ENCODE peak calls at places on chromosomes 12 and 14, in ten cellular contexts. One of them, this sample, is unnamed.

GRCh38 chr12:111759276-111759675 is 7.5 kb upstream of the ALDH2 start:
- DNase-seq in posterior cingulate gyrus: no peak
- DNase-seq in fibroblast of the aortic adventitia: no peak
- DNase-seq in HuH-7.5: no peak
- DNase-seq in activated T-cell treated with anti-CD3 and anti-CD28 coated beads, Interleukin-2, amount 50 U/mL, for 1 hour: no peak
- DNase-seq in dermis blood vessel endothelial cell: no peak
- DNase-seq in HFFc6: no peak
- DNase-seq in kidney: no peak
- DNase-seq in NT2/D1: no peak
- DNase-seq in AG09309: no peak
- DNase-seq in this sample: no peak

GRCh38 chr12:112535017-112535416 is 116.3 kb downstream of the PTPN11 start:
- DNase-seq in fibroblast of the aortic adventitia: no peak
- DNase-seq in posterior cingulate gyrus: no peak
- DNase-seq in AG09309: no peak
- DNase-seq in NT2/D1: no peak
- DNase-seq in dermis blood vessel endothelial cell: no peak
- DNase-seq in kidney: no peak
- DNase-seq in activated T-cell treated with anti-CD3 and anti-CD28 coated beads, Interleukin-2, amount 50 U/mL, for 1 hour: no peak
- DNase-seq in HFFc6: no peak
- DNase-seq in HuH-7.5: no peak
- DNase-seq in this sample: no peak

GRCh38 chr12:50166776-50167025 is 468 bp downstream of the CERS5 start:
- DNase-seq in activated T-cell treated with anti-CD3 and anti-CD28 coated beads, Interleukin-2, amount 50 U/mL, for 1 hour: no peak
- DNase-seq in AG09309: no peak
- DNase-seq in HFFc6: no peak
- DNase-seq in HuH-7.5: no peak
- DNase-seq in posterior cingulate gyrus: no peak
- DNase-seq in fibroblast of the aortic adventitia: no peak
- DNase-seq in kidney: no peak
- DNase-seq in dermis blood vessel endothelial cell: no peak
- DNase-seq in NT2/D1: no peak
- DNase-seq in this sample: peak; percentile 83

GRCh38 chr12:113950873-113951272 is 15.3 kb downstream of the RBM19 start:
- DNase-seq in NT2/D1: no peak
- DNase-seq in fibroblast of the aortic adventitia: no peak
- DNase-seq in AG09309: no peak
- DNase-seq in dermis blood vessel endothelial cell: no peak
- DNase-seq in HuH-7.5: no peak
- DNase-seq in posterior cingulate gyrus: no peak
- DNase-seq in activated T-cell treated with anti-CD3 and anti-CD28 coated beads, Interleukin-2, amount 50 U/mL, for 1 hour: no peak
- DNase-seq in kidney: no peak
- DNase-seq in HFFc6: no peak
- DNase-seq in this sample: no peak

GRCh38 chr14:25375639-25376038 is 325.7 kb upstream of the STXBP6 start:
- DNase-seq in posterior cingulate gyrus: no peak
- DNase-seq in HFFc6: no peak
- DNase-seq in fibroblast of the aortic adventitia: no peak
- DNase-seq in activated T-cell treated with anti-CD3 and anti-CD28 coated beads, Interleukin-2, amount 50 U/mL, for 1 hour: no peak
- DNase-seq in NT2/D1: no peak
- DNase-seq in AG09309: no peak
- DNase-seq in kidney: no peak
- DNase-seq in HuH-7.5: no peak
- DNase-seq in dermis blood vessel endothelial cell: no peak
- DNase-seq in this sample: no peak

GRCh38 chr12:88556213-88556612 is 24.1 kb downstream of the KITLG start:
- DNase-seq in kidney: no peak
- DNase-seq in dermis blood vessel endothelial cell: peak; percentile 22
- DNase-seq in NT2/D1: no peak
- DNase-seq in activated T-cell treated with anti-CD3 and anti-CD28 coated beads, Interleukin-2, amount 50 U/mL, for 1 hour: no peak
- DNase-seq in fibroblast of the aortic adventitia: no peak
- DNase-seq in HuH-7.5: no peak
- DNase-seq in posterior cingulate gyrus: no peak
- DNase-seq in HFFc6: no peak
- DNase-seq in AG09309: no peak
- DNase-seq in this sample: no peak

GRCh38 chr14:53723221-53723620 is 233.4 kb downstream of the BMP4 start:
- DNase-seq in HFFc6: no peak
- DNase-seq in HuH-7.5: no peak
- DNase-seq in kidney: no peak
- DNase-seq in dermis blood vessel endothelial cell: no peak
- DNase-seq in NT2/D1: no peak
- DNase-seq in AG09309: no peak
- DNase-seq in fibroblast of the aortic adventitia: no peak
- DNase-seq in activated T-cell treated with anti-CD3 and anti-CD28 coated beads, Interleukin-2, amount 50 U/mL, for 1 hour: no peak
- DNase-seq in posterior cingulate gyrus: no peak
- DNase-seq in this sample: no peak

GRCh38 chr12:76804435-76804976 is 40.6 kb downstream of the ZDHHC17 start:
- DNase-seq in HFFc6: no peak
- DNase-seq in posterior cingulate gyrus: no peak
- DNase-seq in HuH-7.5: no peak
- DNase-seq in kidney: no peak
- DNase-seq in AG09309: no peak
- DNase-seq in activated T-cell treated with anti-CD3 and anti-CD28 coated beads, Interleukin-2, amount 50 U/mL, for 1 hour: no peak
- DNase-seq in fibroblast of the aortic adventitia: no peak
- DNase-seq in NT2/D1: no peak
- DNase-seq in dermis blood vessel endothelial cell: no peak
- DNase-seq in this sample: no peak

GRCh38 chr12:123242083-123242904 is 9.1 kb downstream of the MTRFR start:
- DNase-seq in HuH-7.5: no peak
- DNase-seq in dermis blood vessel endothelial cell: peak; percentile 56
- DNase-seq in kidney: no peak
- DNase-seq in posterior cingulate gyrus: no peak
- DNase-seq in fibroblast of the aortic adventitia: peak; percentile 17
- DNase-seq in activated T-cell treated with anti-CD3 and anti-CD28 coated beads, Interleukin-2, amount 50 U/mL, for 1 hour: no peak
- DNase-seq in AG09309: no peak
- DNase-seq in NT2/D1: no peak
- DNase-seq in HFFc6: no peak
- DNase-seq in this sample: no peak

GRCh38 chr14:92625213-92625612 is 111.6 kb downstream of the RIN3 start:
- DNase-seq in NT2/D1: no peak
- DNase-seq in kidney: no peak
- DNase-seq in AG09309: peak; percentile 93
- DNase-seq in posterior cingulate gyrus: no peak
- DNase-seq in HFFc6: peak; percentile 94
- DNase-seq in activated T-cell treated with anti-CD3 and anti-CD28 coated beads, Interleukin-2, amount 50 U/mL, for 1 hour: no peak
- DNase-seq in fibroblast of the aortic adventitia: peak; percentile 95
- DNase-seq in dermis blood vessel endothelial cell: no peak
- DNase-seq in HuH-7.5: no peak
- DNase-seq in this sample: no peak

GRCh38 chr12:121536058-121536928 is 44.5 kb downstream of the KDM2B start:
- DNase-seq in HuH-7.5: peak; percentile 44
- DNase-seq in posterior cingulate gyrus: peak; percentile 59
- DNase-seq in kidney: peak; percentile 94
- DNase-seq in NT2/D1: peak; percentile 79
- DNase-seq in fibroblast of the aortic adventitia: peak; percentile 83
- DNase-seq in AG09309: peak; percentile 46
- DNase-seq in HFFc6: peak; percentile 83
- DNase-seq in dermis blood vessel endothelial cell: peak; percentile 80
- DNase-seq in activated T-cell treated with anti-CD3 and anti-CD28 coated beads, Interleukin-2, amount 50 U/mL, for 1 hour: peak; percentile 71
- DNase-seq in this sample: peak; percentile 88

GRCh38 chr14:68627868-68628604 is 164.8 kb downstream of the ZFP36L1 start:
- DNase-seq in AG09309: no peak
- DNase-seq in kidney: peak; percentile 82
- DNase-seq in HFFc6: no peak
- DNase-seq in NT2/D1: peak; percentile 18
- DNase-seq in activated T-cell treated with anti-CD3 and anti-CD28 coated beads, Interleukin-2, amount 50 U/mL, for 1 hour: peak; percentile 67
- DNase-seq in HuH-7.5: peak; percentile 84
- DNase-seq in posterior cingulate gyrus: peak; percentile 87
- DNase-seq in dermis blood vessel endothelial cell: no peak
- DNase-seq in fibroblast of the aortic adventitia: no peak
- DNase-seq in this sample: peak; percentile 86

GRCh38 chr14:69131176-69131575 is 21.7 kb downstream of the DCAF5 start:
- DNase-seq in fibroblast of the aortic adventitia: no peak
- DNase-seq in NT2/D1: no peak
- DNase-seq in HFFc6: no peak
- DNase-seq in dermis blood vessel endothelial cell: no peak
- DNase-seq in AG09309: no peak
- DNase-seq in activated T-cell treated with anti-CD3 and anti-CD28 coated beads, Interleukin-2, amount 50 U/mL, for 1 hour: no peak
- DNase-seq in HuH-7.5: no peak
- DNase-seq in posterior cingulate gyrus: no peak
- DNase-seq in kidney: no peak
- DNase-seq in this sample: no peak

GRCh38 chr14:35515916-35516315 is 18.0 kb upstream of the INSM2 start:
- DNase-seq in dermis blood vessel endothelial cell: no peak
- DNase-seq in posterior cingulate gyrus: no peak
- DNase-seq in fibroblast of the aortic adventitia: no peak
- DNase-seq in kidney: no peak
- DNase-seq in AG09309: no peak
- DNase-seq in HFFc6: no peak
- DNase-seq in NT2/D1: no peak
- DNase-seq in HuH-7.5: no peak
- DNase-seq in activated T-cell treated with anti-CD3 and anti-CD28 coated beads, Interleukin-2, amount 50 U/mL, for 1 hour: no peak
- DNase-seq in this sample: no peak

GRCh38 chr14:19941668-19942067 is 11.0 kb downstream of the OR4K1 start:
- DNase-seq in HFFc6: no peak
- DNase-seq in posterior cingulate gyrus: no peak
- DNase-seq in dermis blood vessel endothelial cell: no peak
- DNase-seq in kidney: no peak
- DNase-seq in fibroblast of the aortic adventitia: no peak
- DNase-seq in NT2/D1: no peak
- DNase-seq in HuH-7.5: no peak
- DNase-seq in activated T-cell treated with anti-CD3 and anti-CD28 coated beads, Interleukin-2, amount 50 U/mL, for 1 hour: no peak
- DNase-seq in AG09309: no peak
- DNase-seq in this sample: no peak

GRCh38 chr12:132888852-132889251 is 1.4 kb upstream of the CHFR start:
- DNase-seq in kidney: peak; percentile 39
- DNase-seq in AG09309: no peak
- DNase-seq in NT2/D1: peak; percentile 76
- DNase-seq in HFFc6: no peak
- DNase-seq in HuH-7.5: no peak
- DNase-seq in fibroblast of the aortic adventitia: no peak
- DNase-seq in dermis blood vessel endothelial cell: no peak
- DNase-seq in activated T-cell treated with anti-CD3 and anti-CD28 coated beads, Interleukin-2, amount 50 U/mL, for 1 hour: no peak
- DNase-seq in posterior cingulate gyrus: no peak
- DNase-seq in this sample: no peak

GRCh38 chr12:100346660-100347059 is 10.2 kb upstream of the SLC17A8 start:
- DNase-seq in AG09309: no peak
- DNase-seq in HuH-7.5: no peak
- DNase-seq in kidney: no peak
- DNase-seq in dermis blood vessel endothelial cell: no peak
- DNase-seq in fibroblast of the aortic adventitia: no peak
- DNase-seq in posterior cingulate gyrus: no peak
- DNase-seq in HFFc6: no peak
- DNase-seq in activated T-cell treated with anti-CD3 and anti-CD28 coated beads, Interleukin-2, amount 50 U/mL, for 1 hour: no peak
- DNase-seq in NT2/D1: no peak
- DNase-seq in this sample: no peak

GRCh38 chr12:15629761-15630160 is 159.4 kb downstream of the EPS8 start:
- DNase-seq in HuH-7.5: no peak
- DNase-seq in posterior cingulate gyrus: no peak
- DNase-seq in kidney: no peak
- DNase-seq in NT2/D1: no peak
- DNase-seq in AG09309: peak; percentile 79
- DNase-seq in fibroblast of the aortic adventitia: peak; percentile 69
- DNase-seq in dermis blood vessel endothelial cell: peak; percentile 19
- DNase-seq in HFFc6: peak; percentile 50
- DNase-seq in activated T-cell treated with anti-CD3 and anti-CD28 coated beads, Interleukin-2, amount 50 U/mL, for 1 hour: no peak
- DNase-seq in this sample: no peak

GRCh38 chr12:98838282-98838681 is 193.2 kb downstream of the APAF1 start:
- DNase-seq in posterior cingulate gyrus: peak; percentile 36
- DNase-seq in NT2/D1: no peak
- DNase-seq in HFFc6: no peak
- DNase-seq in AG09309: no peak
- DNase-seq in dermis blood vessel endothelial cell: no peak
- DNase-seq in HuH-7.5: no peak
- DNase-seq in fibroblast of the aortic adventitia: peak; percentile 4
- DNase-seq in activated T-cell treated with anti-CD3 and anti-CD28 coated beads, Interleukin-2, amount 50 U/mL, for 1 hour: no peak
- DNase-seq in kidney: no peak
- DNase-seq in this sample: no peak

GRCh38 chr14:103607822-103608221 is 21.2 kb upstream of the KLC1 start:
- DNase-seq in kidney: no peak
- DNase-seq in posterior cingulate gyrus: no peak
- DNase-seq in activated T-cell treated with anti-CD3 and anti-CD28 coated beads, Interleukin-2, amount 50 U/mL, for 1 hour: no peak
- DNase-seq in AG09309: no peak
- DNase-seq in HuH-7.5: no peak
- DNase-seq in dermis blood vessel endothelial cell: no peak
- DNase-seq in NT2/D1: no peak
- DNase-seq in HFFc6: no peak
- DNase-seq in fibroblast of the aortic adventitia: no peak
- DNase-seq in this sample: no peak

GRCh38 chr12:120668091-120668796 is 18.7 kb upstream of the MLEC start:
- DNase-seq in HuH-7.5: no peak
- DNase-seq in kidney: peak; percentile 26
- DNase-seq in fibroblast of the aortic adventitia: no peak
- DNase-seq in activated T-cell treated with anti-CD3 and anti-CD28 coated beads, Interleukin-2, amount 50 U/mL, for 1 hour: no peak
- DNase-seq in dermis blood vessel endothelial cell: no peak
- DNase-seq in HFFc6: no peak
- DNase-seq in AG09309: no peak
- DNase-seq in NT2/D1: no peak
- DNase-seq in posterior cingulate gyrus: no peak
- DNase-seq in this sample: no peak

GRCh38 chr12:122322501-122322900 is 56.2 kb upstream of the VPS33A start:
- DNase-seq in activated T-cell treated with anti-CD3 and anti-CD28 coated beads, Interleukin-2, amount 50 U/mL, for 1 hour: no peak
- DNase-seq in HFFc6: no peak
- DNase-seq in posterior cingulate gyrus: no peak
- DNase-seq in NT2/D1: peak; percentile 11
- DNase-seq in AG09309: no peak
- DNase-seq in fibroblast of the aortic adventitia: no peak
- DNase-seq in HuH-7.5: no peak
- DNase-seq in dermis blood vessel endothelial cell: peak; percentile 41
- DNase-seq in kidney: no peak
- DNase-seq in this sample: no peak

GRCh38 chr14:97180304-97181200 is 383.4 kb downstream of the VRK1 start:
- DNase-seq in HuH-7.5: no peak
- DNase-seq in dermis blood vessel endothelial cell: no peak
- DNase-seq in HFFc6: peak; percentile 65
- DNase-seq in AG09309: peak; percentile 18
- DNase-seq in fibroblast of the aortic adventitia: no peak
- DNase-seq in posterior cingulate gyrus: no peak
- DNase-seq in kidney: no peak
- DNase-seq in activated T-cell treated with anti-CD3 and anti-CD28 coated beads, Interleukin-2, amount 50 U/mL, for 1 hour: no peak
- DNase-seq in NT2/D1: no peak
- DNase-seq in this sample: no peak

GRCh38 chr14:65783576-65783975 is 371.0 kb downstream of the FUT8 start:
- DNase-seq in dermis blood vessel endothelial cell: no peak
- DNase-seq in NT2/D1: no peak
- DNase-seq in fibroblast of the aortic adventitia: peak; percentile 32
- DNase-seq in activated T-cell treated with anti-CD3 and anti-CD28 coated beads, Interleukin-2, amount 50 U/mL, for 1 hour: no peak
- DNase-seq in posterior cingulate gyrus: no peak
- DNase-seq in HFFc6: no peak
- DNase-seq in AG09309: no peak
- DNase-seq in kidney: no peak
- DNase-seq in HuH-7.5: no peak
- DNase-seq in this sample: no peak

GRCh38 chr12:2553388-2554126 is 241.2 kb upstream of the FKBP4 start:
- DNase-seq in activated T-cell treated with anti-CD3 and anti-CD28 coated beads, Interleukin-2, amount 50 U/mL, for 1 hour: no peak
- DNase-seq in HFFc6: no peak
- DNase-seq in HuH-7.5: no peak
- DNase-seq in dermis blood vessel endothelial cell: peak; percentile 34
- DNase-seq in kidney: no peak
- DNase-seq in fibroblast of the aortic adventitia: no peak
- DNase-seq in NT2/D1: no peak
- DNase-seq in AG09309: no peak
- DNase-seq in posterior cingulate gyrus: no peak
- DNase-seq in this sample: no peak

GRCh38 chr12:31896514-31897039 is 62.6 kb upstream of the RESF1 start:
- DNase-seq in dermis blood vessel endothelial cell: peak; percentile 78
- DNase-seq in HFFc6: no peak
- DNase-seq in AG09309: no peak
- DNase-seq in kidney: no peak
- DNase-seq in fibroblast of the aortic adventitia: peak; percentile 86
- DNase-seq in posterior cingulate gyrus: no peak
- DNase-seq in HuH-7.5: no peak
- DNase-seq in NT2/D1: no peak
- DNase-seq in activated T-cell treated with anti-CD3 and anti-CD28 coated beads, Interleukin-2, amount 50 U/mL, for 1 hour: peak; percentile 58
- DNase-seq in this sample: peak; percentile 90

GRCh38 chr12:43011383-43011926 is 421.9 kb upstream of the PRICKLE1 start:
- DNase-seq in posterior cingulate gyrus: no peak
- DNase-seq in activated T-cell treated with anti-CD3 and anti-CD28 coated beads, Interleukin-2, amount 50 U/mL, for 1 hour: no peak
- DNase-seq in AG09309: no peak
- DNase-seq in HuH-7.5: no peak
- DNase-seq in HFFc6: no peak
- DNase-seq in kidney: no peak
- DNase-seq in fibroblast of the aortic adventitia: no peak
- DNase-seq in NT2/D1: no peak
- DNase-seq in dermis blood vessel endothelial cell: no peak
- DNase-seq in this sample: no peak

GRCh38 chr12:132263451-132264065 is 65.8 kb downstream of the GALNT9 start:
- DNase-seq in AG09309: no peak
- DNase-seq in NT2/D1: no peak
- DNase-seq in posterior cingulate gyrus: no peak
- DNase-seq in activated T-cell treated with anti-CD3 and anti-CD28 coated beads, Interleukin-2, amount 50 U/mL, for 1 hour: no peak
- DNase-seq in fibroblast of the aortic adventitia: no peak
- DNase-seq in HFFc6: no peak
- DNase-seq in dermis blood vessel endothelial cell: no peak
- DNase-seq in kidney: peak; percentile 56
- DNase-seq in HuH-7.5: no peak
- DNase-seq in this sample: no peak

This sample was measured in activated effector memory CD4-positive, alpha-beta T cell treated with anti-CD3 and anti-CD28 coated beads, Interleukin-2, amount 50 U/mL, for 16 hours.